ENCODE peak calls at places on chromosomes 2 and 18, in four cellular contexts. R, T, M and Q are unnamed samples.

GRCh38 chr2:191366199-191366598 is 121.0 kb downstream of the MYO1B start:
- DNase-seq in R (no peak), T (no peak), M (no peak), Q (no peak)

GRCh38 chr2:219656523-219656922 is 29.1 kb downstream of the SLC4A3 start:
- DNase-seq in R (no peak), T (no peak), M (no peak), Q (no peak)

GRCh38 chr2:239274391-239275001 is 126.3 kb downstream of the HDAC4 start:
- DNase-seq in R (peak; percentile 55), T (peak; percentile 58), M (no peak), Q (no peak)

GRCh38 chr2:101223814-101224231 is 28.9 kb upstream of the CNOT11 start:
- DNase-seq in R (no peak), T (no peak), M (no peak), Q (no peak)

GRCh38 chr2:236619910-236620612 is 50.4 kb downstream of the ACKR3 start:
- DNase-seq in R (no peak), T (no peak), M (no peak), Q (no peak)

GRCh38 chr2:9168851-9169250 is 37.8 kb upstream of the ASAP2 start:
- DNase-seq in R (no peak), T (no peak), M (no peak), Q (no peak)

GRCh38 chr2:12705230-12705629 is 11.5 kb upstream of the TRIB2 start:
- DNase-seq in R (no peak), T (no peak), M (no peak), Q (no peak)

GRCh38 chr18:7684966-7685365 is 117.8 kb downstream of the PTPRM start:
- DNase-seq in R (no peak), T (no peak), M (no peak), Q (no peak)

GRCh38 chr2:33108483-33109443 is 162.0 kb downstream of the LTBP1 start:
- DNase-seq in R (no peak), T (no peak), M (no peak), Q (no peak)

GRCh38 chr2:158031371-158031770 is 70.3 kb upstream of the UPP2 start:
- DNase-seq in R (no peak), T (no peak), M (no peak), Q (no peak)

GRCh38 chr2:220961461-220961860 is 610.6 kb downstream of the EPHA4 start:
- DNase-seq in R (no peak), T (no peak), M (no peak), Q (no peak)

GRCh38 chr18:55559735-55560134 is 28.3 kb downstream of the TCF4 start:
- DNase-seq in R (no peak), T (no peak), M (no peak), Q (no peak)

GRCh38 chr2:101473911-101474751 is 781 bp downstream of the RFX8 start:
- DNase-seq in R (peak; percentile 63), T (no peak), M (no peak), Q (peak; percentile 3)

GRCh38 chr2:69781321-69782248 is 39.7 kb downstream of the ANXA4 start:
- DNase-seq in R (no peak), T (no peak), M (no peak), Q (no peak)

GRCh38 chr2:49210191-49210590 is 55.9 kb upstream of the FSHR start:
- DNase-seq in R (no peak), T (no peak), M (no peak), Q (no peak)

GRCh38 chr2:180655842-180656454 is 324.5 kb upstream of the UBE2E3 start:
- DNase-seq in R (no peak), T (no peak), M (no peak), Q (no peak)

GRCh38 chr2:54536720-54537119 is 80.6 kb downstream of the SPTBN1 start:
- DNase-seq in R (no peak), T (no peak), M (no peak), Q (no peak)

GRCh38 chr18:78798402-78799175 is 181.0 kb upstream of the SALL3 start:
- DNase-seq in R (no peak), T (no peak), M (no peak), Q (no peak)

GRCh38 chr2:69208023-69208595 is 178.9 kb downstream of the GFPT1 start:
- DNase-seq in R (no peak), T (no peak), M (no peak), Q (no peak)

GRCh38 chr2:218218409-218219185 is 1.6 kb downstream of the ARPC2 start:
- DNase-seq in R (no peak), T (no peak), M (no peak), Q (peak; percentile 8)

GRCh38 chr18:26536032-26536431 is 12.3 kb downstream of the KCTD1 start:
- DNase-seq in R (no peak), T (no peak), M (no peak), Q (no peak)

GRCh38 chr2:127820080-127820668 is 9.2 kb upstream of the WDR33 start:
- DNase-seq in R (no peak), T (peak; percentile 28), M (no peak), Q (no peak)

GRCh38 chr2:162029287-162029901 is 44.6 kb downstream of the DPP4 start:
- DNase-seq in R (peak; percentile 16), T (peak; percentile 35), M (no peak), Q (no peak)

GRCh38 chr18:27862056-27862682 is 314.8 kb downstream of the CDH2 start:
- DNase-seq in R (no peak), T (no peak), M (no peak), Q (no peak)

GRCh38 chr2:156339110-156339847 is 6.8 kb upstream of the NR4A2 start:
- DNase-seq in R (no peak), T (peak; percentile 93), M (no peak), Q (peak; percentile 68)

GRCh38 chr2:42312106-42312505 is 48.9 kb downstream of the COX7A2L start:
- DNase-seq in R (no peak), T (no peak), M (no peak), Q (no peak)

GRCh38 chr2:149145314-149146295 is 107.1 kb downstream of the LYPD6B start:
- DNase-seq in R (no peak), T (no peak), M (no peak), Q (no peak)

GRCh38 chr2:175363719-175364118 is 182.2 kb upstream of the ATP5MC3 start:
- DNase-seq in R (no peak), T (no peak), M (no peak), Q (no peak)

GRCh38 chr18:35619468-35619867 is 37.9 kb downstream of the GALNT1 start:
- DNase-seq in R (no peak), T (no peak), M (no peak), Q (no peak)

DNA sequence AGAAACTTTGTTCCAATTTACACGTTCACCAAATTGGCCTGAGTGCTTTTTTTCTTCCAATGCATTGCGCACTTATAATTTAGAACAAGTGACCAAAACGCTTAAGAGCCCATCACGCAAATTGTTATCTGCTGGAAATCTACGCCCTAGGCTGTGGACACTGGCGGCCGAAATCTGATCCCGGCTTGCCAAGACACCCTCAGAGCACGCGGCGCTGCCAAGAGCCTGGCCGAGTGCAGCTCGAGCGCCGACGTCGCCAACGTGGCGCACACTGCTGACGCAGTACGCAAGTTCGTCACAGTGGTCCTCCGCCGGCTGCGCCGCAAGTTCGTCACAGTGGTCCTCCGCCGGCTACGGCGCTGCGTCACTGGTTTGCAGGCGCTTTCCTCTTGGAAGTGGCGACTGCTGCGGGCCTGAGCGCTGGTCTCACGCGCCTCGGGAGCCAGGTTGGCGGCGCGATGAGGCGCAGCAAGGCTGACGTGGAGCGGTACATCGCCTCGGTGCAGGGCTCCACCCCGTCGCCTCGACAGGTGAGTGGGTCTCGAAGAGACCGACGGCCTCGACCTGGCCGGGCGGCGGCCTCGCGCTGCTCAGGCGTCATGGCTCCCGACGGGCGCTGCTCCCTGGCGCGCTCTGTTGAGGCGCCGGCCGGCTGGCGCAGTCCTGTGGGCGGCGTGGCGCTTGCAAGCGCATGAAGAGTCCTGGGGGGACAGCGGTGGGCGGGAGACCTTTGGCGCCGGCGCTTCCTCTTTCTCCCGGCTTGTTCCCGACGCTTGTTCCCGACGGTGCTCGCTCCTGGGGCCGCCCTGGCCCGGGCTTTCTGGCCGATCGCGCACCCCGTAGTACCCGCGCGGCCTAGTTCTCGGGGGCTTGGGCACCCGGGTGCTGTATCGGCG is at the start of gene RANBP2:
- DNase-seq in R (peak; percentile 96), T (peak; percentile 97), M (peak; percentile 66), Q (peak; percentile 95)
- H3K4me1 ChIP-seq in R (no peaks in the 10 kb centered on the region), T (peaks cover 13% of the 10 kb centered on the region), M (peaks cover 38% of the 10 kb centered on the region), Q (peaks cover 4% of the 10 kb centered on the region)

GRCh38 chr2:240629419-240629967 is 4.2 kb downstream of the GPR35 start:
- DNase-seq in R (no peak), T (no peak), M (no peak), Q (no peak)

GRCh38 chr2:240628507-240629418 is 3.5 kb downstream of the GPR35 start:
- DNase-seq in R (no peak), T (no peak), M (no peak), Q (no peak)

GRCh38 chr2:240631561-240632290 is 6.4 kb downstream of the GPR35 start:
- DNase-seq in R (no peak), T (no peak), M (no peak), Q (no peak)

GRCh38 chr2:240630771-240631560 is 5.7 kb downstream of the GPR35 start:
- DNase-seq in R (no peak), T (no peak), M (no peak), Q (no peak)

GRCh38 chr2:240629968-240630770 is 4.9 kb downstream of the GPR35 start:
- DNase-seq in R (peak; percentile 10), T (no peak), M (no peak), Q (no peak)
- H3K4me1 ChIP-seq in R (no peaks in the 10 kb centered on the region), T (no peaks in the 10 kb centered on the region), M (peaks cover 12% of the 10 kb centered on the region), Q (no peaks in the 10 kb centered on the region)

GRCh38 chr2:130823886-130824491 is 12.7 kb upstream of the ARHGEF4 start:
- DNase-seq in R (no peak), T (no peak), M (no peak), Q (no peak)
- H3K4me1 ChIP-seq in R (no peaks in the 10 kb centered on the region), T (peaks cover 35% of the 10 kb centered on the region), M (peaks cover 62% of the 10 kb centered on the region), Q (no peaks in the 10 kb centered on the region)

GRCh38 chr2:113910110-113910717 is 20.3 kb downstream of the ACTR3 start:
- DNase-seq in R (no peak), T (peak; percentile 15), M (no peak), Q (no peak)
- H3K4me1 ChIP-seq in R (no peaks in the 10 kb centered on the region), T (peaks cover 9% of the 10 kb centered on the region), M (peaks cover 40% of the 10 kb centered on the region), Q (no peaks in the 10 kb centered on the region)

DNA sequence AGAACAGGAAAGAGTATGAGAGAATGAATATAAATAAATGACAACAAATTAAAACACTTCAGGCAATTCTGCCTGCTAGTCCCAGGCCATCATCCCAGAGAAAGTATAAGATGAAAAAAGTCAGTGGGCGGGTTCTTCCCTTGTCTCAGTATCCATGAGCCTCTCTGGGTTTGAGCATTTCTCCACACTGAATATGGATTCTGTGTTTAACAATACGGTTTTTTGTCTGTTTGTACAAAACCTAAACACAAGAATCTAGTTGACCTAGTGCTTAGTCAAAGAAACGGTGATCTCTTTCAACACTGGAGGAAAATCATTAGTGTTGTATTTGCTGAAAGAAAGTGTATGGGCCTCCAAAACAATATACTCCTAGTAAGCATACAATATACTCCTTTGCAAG is 10.0 kb downstream of the SUCLG1 start:
- DNase-seq in R (no peak), T (no peak), M (no peak), Q (no peak)
- H3K4me1 ChIP-seq in R (no peaks in the 10 kb centered on the region), T (no peaks in the 10 kb centered on the region), M (peaks cover 28% of the 10 kb centered on the region), Q (peaks cover 7% of the 10 kb centered on the region)

DNA sequence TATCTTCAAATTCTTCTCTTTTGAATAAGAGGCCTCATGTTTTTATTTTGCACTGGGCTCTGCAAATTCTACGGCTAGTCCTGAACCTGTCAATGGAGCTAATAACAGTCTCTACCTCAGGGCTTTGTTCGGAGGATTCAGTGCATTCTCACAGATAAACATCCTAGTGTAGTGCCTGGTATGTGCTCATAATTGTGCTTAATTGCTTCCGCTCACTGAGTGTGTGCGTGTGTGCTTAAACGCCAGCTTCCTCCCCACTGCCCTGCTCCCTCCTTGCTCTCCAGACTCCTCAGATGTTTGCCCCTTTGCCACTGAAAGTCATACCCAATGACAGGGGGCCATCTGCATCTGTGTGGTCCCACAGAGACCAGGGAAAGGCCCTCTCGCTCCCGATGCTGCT is 6.7 kb downstream of the GYPC start:
- DNase-seq in R (no peak), T (no peak), M (no peak), Q (no peak)
- H3K4me1 ChIP-seq in R (peaks cover 27% of the 10 kb centered on the region), T (peaks cover 16% of the 10 kb centered on the region), M (peaks cover 96% of the 10 kb centered on the region), Q (peaks cover 13% of the 10 kb centered on the region)